ENCODE peak calls at places on chromosomes 3 and 15, in six cellular contexts. M is brain microvascular endothelial cell, V is body of pancreas, K is A549, X is choroid plexus epithelial cell, Q is AG04450. O is an unnamed sample.

GRCh38 chr3:25428950-25429349 is 887 bp downstream of the RARB start:
- DNase-seq in M (no peak), V (no peak), K (no peak), X (peak; percentile 62), Q (no peak), O (no peak)

GRCh38 chr15:75346796-75347221 is at the start of gene NEIL1:
- DNase-seq in M (no peak), V (no peak), K (no peak), X (no peak), Q (no peak), O (no peak)

GRCh38 chr3:24220859-24221657 is 273.6 kb downstream of the THRB start:
- DNase-seq in M (peak; percentile 95), V (peak; percentile 19), K (peak; percentile 53), X (peak; percentile 94), Q (peak; percentile 68), O (peak; percentile 97)

GRCh38 chr3:118688396-118688884 is 346.2 kb downstream of the IGSF11 start:
- DNase-seq in M (no peak), V (no peak), K (no peak), X (no peak), Q (no peak), O (no peak)

GRCh38 chr15:62469478-62469873 is 304.4 kb upstream of the C2CD4B start:
- DNase-seq in M (no peak), V (no peak), K (no peak), X (no peak), Q (no peak), O (peak; percentile 51)

GRCh38 chr15:76565366-76565765 is 228.8 kb downstream of the ISL2 start:
- DNase-seq in M (no peak), V (no peak), K (no peak), X (no peak), Q (no peak), O (no peak)

GRCh38 chr15:59237854-59238252 is 31.2 kb downstream of the LDHAL6B start:
- DNase-seq in M (peak; percentile 24), V (no peak), K (peak; percentile 58), X (peak; percentile 25), Q (no peak), O (peak; percentile 42)

GRCh38 chr3:132395126-132395525 is 22.2 kb upstream of the DNAJC13 start:
- DNase-seq in M (no peak), V (no peak), K (no peak), X (no peak), Q (no peak), O (no peak)

GRCh38 chr3:101279765-101280385 is 40.5 kb downstream of the IMPG2 start:
- DNase-seq in M (no peak), V (no peak), K (no peak), X (no peak), Q (no peak), O (peak; percentile 17)

GRCh38 chr3:71581451-71581980 is 2.0 kb downstream of the FOXP1 start:
- DNase-seq in M (no peak), V (peak; percentile 33), K (peak; percentile 23), X (peak; percentile 27), Q (no peak), O (no peak)

GRCh38 chr15:51768018-51768417 is 16.6 kb downstream of the TMOD2 start:
- DNase-seq in M (no peak), V (no peak), K (no peak), X (no peak), Q (no peak), O (no peak)

GRCh38 chr3:136258199-136258598 is 8.1 kb downstream of the PCCB start:
- DNase-seq in M (no peak), V (no peak), K (no peak), X (no peak), Q (no peak), O (no peak)

GRCh38 chr15:38411902-38412301 is 42.0 kb upstream of the FAM98B start:
- DNase-seq in M (no peak), V (no peak), K (no peak), X (no peak), Q (no peak), O (no peak)

GRCh38 chr15:38412466-38412865 is 41.5 kb upstream of the FAM98B start:
- DNase-seq in M (no peak), V (no peak), K (no peak), X (no peak), Q (no peak), O (no peak)

DNA sequence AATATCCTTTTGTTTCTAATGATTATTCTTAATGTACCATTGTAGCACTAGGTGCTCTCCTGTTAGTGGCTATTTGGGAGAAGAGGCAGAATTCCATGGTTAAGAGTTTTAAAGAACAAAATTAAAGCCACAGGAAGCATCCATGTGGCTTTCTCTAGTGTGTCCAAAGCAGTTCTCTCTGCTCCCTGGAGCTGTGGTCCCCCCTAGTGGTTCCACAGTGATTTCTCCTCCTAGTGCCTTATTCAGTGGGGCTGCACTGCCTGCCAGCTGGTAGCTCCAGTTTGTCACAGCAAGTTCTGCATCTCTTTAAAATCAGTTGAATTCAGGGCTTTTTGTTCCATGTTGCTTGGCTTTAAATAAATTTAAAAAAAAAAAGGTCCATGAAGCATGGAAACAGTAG is 39.6 kb upstream of the FAM98B start:
- DNase-seq in M (peak; percentile 75), V (peak; percentile 25), K (peak; percentile 45), X (peak; percentile 90), Q (peak; percentile 46), O (peak; percentile 84)
- TF ChIP-seq CTCF in M (peak; percentile 94), V (peak; percentile 39), K (peak; percentile 38), X (peak; percentile 95), Q (peak; percentile 92), O (peak; percentile 97)

DNA sequence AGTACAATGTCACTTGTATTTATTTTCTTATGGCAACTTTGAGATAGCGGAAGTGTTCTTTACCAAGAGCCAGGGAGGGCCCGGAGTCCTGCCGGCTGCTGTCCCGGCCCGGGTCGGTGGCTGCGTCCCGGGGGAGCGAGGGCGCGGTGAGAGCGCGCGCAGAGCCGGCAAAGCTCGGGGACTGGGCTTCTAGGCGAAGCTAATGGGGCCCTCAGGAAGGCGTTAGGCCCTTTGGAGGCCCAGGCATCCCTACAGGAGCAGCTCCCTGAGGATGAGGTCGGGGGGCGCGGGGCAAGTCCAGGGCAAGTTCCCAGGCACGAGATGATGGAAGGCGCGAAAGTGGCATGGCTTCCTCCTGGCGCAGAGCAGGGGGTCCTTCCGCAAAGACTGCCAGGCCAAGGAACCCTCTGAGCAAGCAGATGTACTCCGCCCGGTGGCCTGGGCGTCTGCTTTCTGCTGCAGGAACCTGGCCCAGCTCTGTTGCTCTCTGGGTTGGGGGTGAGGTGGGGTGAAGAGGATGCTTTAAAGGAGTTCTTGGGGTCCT is 13.1 kb downstream of the NR2F2 start:
- DNase-seq in M (no peak), V (no peak), K (no peak), X (peak; percentile 56), Q (no peak), O (no peak)
- H3K4me3 ChIP-seq in M (peak overlapping the region; percentile 79), V (no peak overlapping the region), K (no peak overlapping the region), X (peak overlapping the region; percentile 94), Q (peak overlapping the region; percentile 75), O (no peak overlapping the region)

GRCh38 chr15:88476635-88477038 is 9.1 kb downstream of the MRPS11 start:
- DNase-seq in M (peak; percentile 20), V (peak; percentile 42), K (peak; percentile 48), X (peak; percentile 69), Q (peak; percentile 23), O (peak; percentile 68)
- TF ChIP-seq CTCF in M (peak; percentile 64), V (peak; percentile 51), K (peak; percentile 78), X (peak; percentile 70), Q (peak; percentile 66), O (peak; percentile 61)

DNA sequence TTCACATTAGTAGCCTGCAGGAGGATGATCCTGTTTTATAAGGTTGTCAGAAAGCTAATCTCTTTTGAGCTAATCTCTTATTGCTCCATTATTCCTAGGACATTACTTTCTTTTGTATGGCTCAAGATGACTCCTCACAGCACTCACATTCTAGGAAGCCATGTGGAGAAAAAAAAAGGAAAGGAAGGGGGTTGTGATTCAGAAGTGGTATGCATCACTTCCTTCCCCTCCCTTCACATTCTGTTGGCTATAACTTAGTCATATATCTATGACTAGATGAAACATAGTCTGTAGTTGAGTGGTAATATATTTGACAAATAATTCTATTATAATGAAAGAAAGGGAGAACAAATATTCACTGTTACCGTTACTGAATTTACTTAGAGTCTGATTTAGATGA is 168.8 kb upstream of the TTC14 start:
- DNase-seq in M (peak; percentile 22), V (no peak), K (no peak), X (peak; percentile 58), Q (peak; percentile 37), O (peak; percentile 89)
- H3K4me3 ChIP-seq in M (no peak overlapping the region), V (no peak overlapping the region), K (no peak overlapping the region), X (no peak overlapping the region), Q (no peak overlapping the region), O (no peak overlapping the region)

DNA sequence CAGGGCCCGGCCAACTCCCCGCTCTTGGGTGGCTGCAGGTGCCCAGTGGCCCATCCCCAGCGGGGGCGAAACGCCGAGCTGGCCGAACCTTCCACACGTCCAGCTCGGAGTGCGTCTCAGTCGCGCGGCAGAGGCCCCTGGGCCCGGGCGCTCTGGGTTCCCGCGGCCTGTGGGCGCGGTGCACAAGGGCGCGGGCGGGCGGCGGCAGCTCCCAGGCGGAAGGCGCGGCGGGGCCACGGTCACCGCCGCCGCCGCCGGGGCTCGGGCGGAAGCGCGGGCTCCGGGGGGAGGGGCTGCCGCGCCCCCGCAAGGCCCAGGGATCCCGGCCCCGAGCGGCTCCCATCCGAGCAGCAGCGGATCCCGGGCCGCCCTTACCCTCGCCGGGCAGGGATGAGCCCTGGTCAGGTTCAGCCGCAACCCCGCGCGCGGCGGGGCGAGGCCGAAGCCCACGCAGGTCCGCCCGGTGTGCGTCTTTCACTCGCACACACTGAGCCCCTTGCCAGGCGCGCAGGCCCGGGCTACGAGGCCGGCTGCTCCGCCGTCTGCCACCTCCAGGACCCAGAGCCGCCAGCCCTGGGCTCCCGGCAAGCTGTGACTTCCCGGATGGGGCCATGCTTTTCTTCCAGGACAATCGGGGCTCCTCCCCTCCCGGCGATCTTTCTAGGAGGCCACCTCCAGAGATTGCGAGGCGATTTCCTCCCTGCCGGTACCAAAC is 54.2 kb downstream of the CCDC54 start:
- DNase-seq in M (peak; percentile 40), V (peak; percentile 74), K (peak; percentile 82), X (peak; percentile 45), Q (no peak), O (peak; percentile 59)
- TF ChIP-seq CTCF in M (peak; percentile 19), V (peak; percentile 32), K (no peak), X (no peak), Q (no peak), O (no peak)

DNA sequence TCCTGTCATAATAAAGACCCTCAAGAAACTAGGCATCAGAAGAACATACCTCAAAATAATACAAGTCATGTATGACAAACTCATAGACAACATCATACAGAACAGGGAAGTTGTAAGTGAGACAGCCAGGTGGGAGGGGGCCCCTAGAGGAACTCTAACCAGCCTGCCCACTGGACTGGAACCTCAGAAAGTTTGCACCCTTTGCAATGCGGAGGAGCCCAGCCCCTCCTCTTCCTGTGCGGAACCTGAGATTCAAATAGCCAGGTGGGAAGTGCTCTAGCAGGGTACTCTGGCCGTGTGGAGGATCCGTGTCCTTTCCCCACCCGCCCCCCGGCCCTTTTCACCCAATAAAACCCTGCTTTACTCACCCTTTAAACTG is 387.0 kb upstream of the CBLB start:
- DNase-seq in M (no peak), V (no peak), K (no peak), X (no peak), Q (no peak), O (no peak)
- H3K4me3 ChIP-seq in M (no peak overlapping the region), V (no peak overlapping the region), K (no peak overlapping the region), X (no peak overlapping the region), Q (no peak overlapping the region), O (no peak overlapping the region)

O was measured in fibroblast of mammary gland.